ENCODE peak calls at places on chromosome 2, in seven cellular contexts. S, Y, L, Q, C, A and V are unnamed samples.
A peak's percentile ranks its signal among the peaks of the same experiment; 100 is the strongest.

GRCh38 chr2:124804014-124804940 is 779.2 kb downstream of the CNTNAP5 start:
- DNase-seq in S (peak; percentile 47), Y (no peak), L (peak; percentile 40), Q (no peak), C (no peak), A (peak; percentile 4), V (peak; percentile 6)

GRCh38 chr2:172357442-172357841 is 69.9 kb upstream of the ITGA6 start:
- DNase-seq in S (no peak), Y (no peak), L (no peak), Q (no peak), C (no peak), A (no peak), V (no peak)

GRCh38 chr2:67039701-67040100 is 357.4 kb upstream of the ETAA1 start:
- DNase-seq in S (no peak), Y (no peak), L (no peak), Q (no peak), C (no peak), A (no peak), V (no peak)

GRCh38 chr2:9262671-9263171 is 56.1 kb downstream of the ASAP2 start:
- DNase-seq in S (no peak), Y (no peak), L (no peak), Q (no peak), C (no peak), A (no peak), V (no peak)

GRCh38 chr2:233075966-233076339 is 15.8 kb downstream of the INPP5D start:
- DNase-seq in S (no peak), Y (no peak), L (no peak), Q (no peak), C (peak; percentile 45), A (no peak), V (no peak)

GRCh38 chr2:212766921-212767320 is 228.3 kb upstream of the ERBB4 start:
- DNase-seq in S (no peak), Y (no peak), L (no peak), Q (no peak), C (no peak), A (no peak), V (no peak)

GRCh38 chr2:179275280-179276013 is 10.8 kb upstream of the SESTD1 start:
- DNase-seq in S (no peak), Y (no peak), L (no peak), Q (no peak), C (no peak), A (no peak), V (no peak)

GRCh38 chr2:224927671-224928173 is 114.5 kb downstream of the DOCK10 start:
- DNase-seq in S (no peak), Y (no peak), L (no peak), Q (no peak), C (peak; percentile 71), A (no peak), V (no peak)

GRCh38 chr2:68157002-68157401 is 686 bp upstream of the PNO1 start:
- DNase-seq in S (no peak), Y (peak; percentile 59), L (no peak), Q (no peak), C (no peak), A (no peak), V (peak; percentile 63)

GRCh38 chr2:235381261-235381912 is 112.5 kb upstream of the AGAP1 start:
- DNase-seq in S (no peak), Y (no peak), L (no peak), Q (no peak), C (no peak), A (peak; percentile 29), V (no peak)

GRCh38 chr2:106117882-106118684 is 76.0 kb downstream of the UXS1 start:
- DNase-seq in S (peak; percentile 41), Y (no peak), L (no peak), Q (no peak), C (no peak), A (no peak), V (no peak)

GRCh38 chr2:207801259-207801658 is 31.6 kb upstream of the FZD5 start:
- DNase-seq in S (no peak), Y (no peak), L (no peak), Q (no peak), C (no peak), A (no peak), V (no peak)

GRCh38 chr2:84807063-84807485 is 73.8 kb downstream of the TRABD2A start:
- DNase-seq in S (peak; percentile 69), Y (no peak), L (no peak), Q (peak; percentile 99), C (no peak), A (peak; percentile 99), V (peak; percentile 90)

GRCh38 chr2:68043719-68044498 is 18.9 kb downstream of the C1D start:
- DNase-seq in S (no peak), Y (no peak), L (no peak), Q (peak; percentile 18), C (no peak), A (peak; percentile 92), V (peak; percentile 61)

GRCh38 chr2:71796174-71796592 is 342.8 kb downstream of the DYSF start:
- DNase-seq in S (no peak), Y (no peak), L (no peak), Q (no peak), C (no peak), A (peak; percentile 87), V (peak; percentile 84)

GRCh38 chr2:20103514-20103913 is 52.1 kb upstream of the LAPTM4A start:
- DNase-seq in S (peak; percentile 12), Y (no peak), L (no peak), Q (no peak), C (no peak), A (peak; percentile 19), V (no peak)